ENCODE peak calls at places on chromosomes 6 and 20, in eight cellular contexts. Q is right cardiac atrium; X is thoracic aorta; C is CD8-positive, alpha-beta memory T cell; P is stomach; J is effector memory CD4-positive, alpha-beta T cell; B is WERI-Rb-1; F is uterus. E is an unnamed sample.

GRCh38 chr6:151313060-151313459 is 73.3 kb downstream of the AKAP12 start:
- DNase-seq in Q (no peak), X (no peak), C (no peak), P (no peak), J (no peak), B (no peak), F (no peak), E (no peak)

GRCh38 chr20:35854697-35855434 is 83.1 kb downstream of the PHF20 start:
- DNase-seq in Q (no peak), X (no peak), C (no peak), P (no peak), J (no peak), B (no peak), F (no peak), E (no peak)

GRCh38 chr20:2172305-2173175 is 70.9 kb downstream of the STK35 start:
- DNase-seq in Q (peak; percentile 79), X (peak; percentile 29), C (peak; percentile 47), P (peak; percentile 80), J (peak; percentile 27), B (peak; percentile 76), F (peak; percentile 75), E (peak; percentile 48)

GRCh38 chr6:138571585-138572199 is 72.4 kb upstream of the NHSL1 start:
- DNase-seq in Q (no peak), X (no peak), C (no peak), P (no peak), J (no peak), B (no peak), F (no peak), E (no peak)

GRCh38 chr6:15929685-15930084 is 199.2 kb upstream of the MYLIP start:
- DNase-seq in Q (no peak), X (no peak), C (no peak), P (no peak), J (no peak), B (no peak), F (no peak), E (no peak)

GRCh38 chr6:31814677-31815024 is 432 bp downstream of the HSPA1L start:
- DNase-seq in Q (peak; percentile 97), X (peak; percentile 96), C (peak; percentile 69), P (peak; percentile 94), J (peak; percentile 59), B (no peak), F (peak; percentile 99), E (peak; percentile 56)

GRCh38 chr6:169070506-169071176 is 183.0 kb downstream of the THBS2 start:
- DNase-seq in Q (peak; percentile 90), X (peak; percentile 83), C (no peak), P (peak; percentile 37), J (no peak), B (no peak), F (peak; percentile 95), E (no peak)

GRCh38 chr6:53959717-53960116 is 151.5 kb upstream of the MLIP start:
- DNase-seq in Q (no peak), X (no peak), C (no peak), P (no peak), J (no peak), B (no peak), F (no peak), E (no peak)

GRCh38 chr6:46626228-46626909 is 26.2 kb downstream of the CYP39A1 start:
- DNase-seq in Q (no peak), X (no peak), C (no peak), P (no peak), J (no peak), B (no peak), F (no peak), E (peak; percentile 3)

GRCh38 chr6:17640477-17640917 is 40.4 kb downstream of the FAM8A1 start:
- DNase-seq in Q (no peak), X (no peak), C (no peak), P (no peak), J (no peak), B (no peak), F (no peak), E (no peak)

GRCh38 chr20:54432966-54433365 is 42.4 kb upstream of the DOK5 start:
- DNase-seq in Q (no peak), X (no peak), C (no peak), P (no peak), J (no peak), B (no peak), F (no peak), E (no peak)

GRCh38 chr6:160883560-160883959 is 108.0 kb upstream of the MAP3K4 start:
- DNase-seq in Q (no peak), X (no peak), C (no peak), P (no peak), J (no peak), B (no peak), F (no peak), E (no peak)

GRCh38 chr6:160882741-160883340 is 108.7 kb upstream of the MAP3K4 start:
- DNase-seq in Q (no peak), X (no peak), C (no peak), P (no peak), J (no peak), B (no peak), F (no peak), E (no peak)

GRCh38 chr6:160882019-160882418 is 109.5 kb upstream of the MAP3K4 start:
- DNase-seq in Q (no peak), X (no peak), C (no peak), P (no peak), J (no peak), B (no peak), F (no peak), E (no peak)

GRCh38 chr6:160881409-160881808 is 110.2 kb upstream of the MAP3K4 start:
- DNase-seq in Q (no peak), X (no peak), C (no peak), P (no peak), J (no peak), B (no peak), F (no peak), E (no peak)

DNA sequence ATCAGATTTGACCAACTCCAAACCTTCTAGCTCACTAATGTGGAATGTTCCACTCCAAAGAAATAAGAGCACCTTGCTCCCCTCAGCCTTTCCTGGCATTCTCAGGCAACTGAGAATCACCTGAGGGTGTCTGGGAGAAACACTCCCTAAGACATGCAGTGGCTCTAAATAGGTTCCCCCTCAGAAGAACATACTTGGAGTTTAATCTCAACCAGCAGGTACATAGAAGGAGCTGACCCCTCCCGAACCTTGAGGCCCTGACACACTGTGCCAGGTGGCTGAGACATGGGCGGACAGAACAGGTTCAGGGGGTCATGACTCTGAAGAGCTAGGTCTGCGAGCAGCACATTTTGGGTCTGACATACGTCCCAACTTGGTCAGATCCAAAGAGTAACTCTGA is 107.6 kb upstream of the MAP3K4 start:
- DNase-seq in Q (no peak), X (no peak), C (no peak), P (no peak), J (no peak), B (no peak), F (no peak), E (no peak)
- H3K27ac ChIP-seq in Q (no peak overlapping the region), X (no peak overlapping the region), C (no peak overlapping the region), P (no peak overlapping the region), J (no peak overlapping the region), B (no peak overlapping the region), F (peak overlapping the region; percentile 41), E (no peak overlapping the region)

GRCh38 chr20:63415418-63416108 is 54.4 kb upstream of the CHRNA4 start:
- DNase-seq in Q (no peak), X (no peak), C (no peak), P (no peak), J (no peak), B (no peak), F (no peak), E (no peak)

GRCh38 chr20:63414720-63415417 is 53.7 kb upstream of the CHRNA4 start:
- DNase-seq in Q (no peak), X (no peak), C (no peak), P (no peak), J (no peak), B (no peak), F (no peak), E (no peak)

GRCh38 chr20:63412889-63413288 is 51.7 kb upstream of the CHRNA4 start:
- DNase-seq in Q (no peak), X (no peak), C (no peak), P (no peak), J (no peak), B (no peak), F (no peak), E (no peak)

GRCh38 chr20:63413323-63413722 is 52.2 kb upstream of the CHRNA4 start:
- DNase-seq in Q (peak; percentile 30), X (no peak), C (no peak), P (no peak), J (no peak), B (no peak), F (no peak), E (no peak)

GRCh38 chr20:63413963-63414684 is 53.0 kb upstream of the CHRNA4 start:
- DNase-seq in Q (no peak), X (no peak), C (no peak), P (no peak), J (no peak), B (no peak), F (no peak), E (peak; percentile 27)
- H3K27me3 ChIP-seq in Q (no peaks in the 10 kb centered on the region), X (no peaks in the 10 kb centered on the region), C (no peaks in the 10 kb centered on the region), P (peaks cover 98% of the 10 kb centered on the region), J (peaks cover 3% of the 10 kb centered on the region), B (no peaks in the 10 kb centered on the region), F (no peaks in the 10 kb centered on the region), E (no peaks in the 10 kb centered on the region)

DNA sequence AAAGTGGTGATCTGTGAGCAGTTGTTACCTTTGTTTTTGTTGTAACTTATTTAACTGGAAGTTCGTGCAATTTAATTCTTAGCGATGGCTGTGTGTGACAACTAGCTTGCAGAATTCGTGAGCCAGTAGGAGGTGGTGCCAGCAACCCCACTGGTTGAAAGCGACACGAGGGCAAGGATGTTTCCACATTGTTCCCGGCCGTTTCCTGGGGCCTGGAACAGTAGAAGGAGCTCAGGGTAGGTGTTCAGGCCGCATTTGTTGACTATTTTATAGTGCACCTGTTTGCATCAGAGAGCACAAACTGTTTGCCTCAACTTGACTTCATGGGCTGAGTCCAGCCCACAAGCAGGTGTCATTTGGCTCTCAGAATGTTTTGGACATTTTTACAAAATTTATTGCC is 112.1 kb upstream of the PTPN1 start:
- DNase-seq in Q (no peak), X (no peak), C (no peak), P (no peak), J (no peak), B (no peak), F (no peak), E (no peak)
- H3K27ac ChIP-seq in Q (peak overlapping the region; percentile 80), X (peak overlapping the region; percentile 87), C (no peak overlapping the region), P (peak overlapping the region; percentile 88), J (no peak overlapping the region), B (no peak overlapping the region), F (peak overlapping the region; percentile 57), E (no peak overlapping the region)

GRCh38 chr6:3654436-3654835 is 97.1 kb downstream of the PXDC1 start:
- DNase-seq in Q (no peak), X (no peak), C (no peak), P (no peak), J (no peak), B (no peak), F (no peak), E (no peak)

GRCh38 chr6:3654898-3655297 is 96.6 kb downstream of the PXDC1 start:
- DNase-seq in Q (no peak), X (no peak), C (no peak), P (no peak), J (no peak), B (no peak), F (no peak), E (no peak)

GRCh38 chr6:3651698-3652229 is 99.7 kb downstream of the PXDC1 start:
- DNase-seq in Q (no peak), X (no peak), C (no peak), P (no peak), J (no peak), B (no peak), F (no peak), E (no peak)

GRCh38 chr6:3650959-3651697 is 100.4 kb downstream of the PXDC1 start:
- DNase-seq in Q (no peak), X (no peak), C (no peak), P (no peak), J (no peak), B (no peak), F (no peak), E (no peak)

GRCh38 chr6:3653528-3654070 is 97.9 kb downstream of the PXDC1 start:
- DNase-seq in Q (no peak), X (no peak), C (no peak), P (no peak), J (no peak), B (no peak), F (no peak), E (no peak)
- H3K27me3 ChIP-seq in Q (no peaks in the 10 kb centered on the region), X (no peaks in the 10 kb centered on the region), C (no peaks in the 10 kb centered on the region), P (peaks cover 4% of the 10 kb centered on the region), J (no peaks in the 10 kb centered on the region), B (no peaks in the 10 kb centered on the region), F (no peaks in the 10 kb centered on the region), E (no peaks in the 10 kb centered on the region)